ENCODE peak calls at places on chromosomes 11 and 22, in five cellular contexts. O is IMR-90, N is T-helper 1 cell, A is dorsolateral prefrontal cortex, H is A172. C is an unnamed sample.

GRCh38 chr11:33329705-33330329 is 72.6 kb downstream of the HIPK3 start:
- DNase-seq in N (peak; percentile 37), O (peak; percentile 72), H (peak; percentile 65), A (peak; percentile 20), C (no peak)

GRCh38 chr11:79165908-79166307 is 274.9 kb downstream of the TENM4 start:
- DNase-seq in O (no peak), H (no peak), A (no peak), N (no peak), C (no peak)

GRCh38 chr22:45270095-45271020 is 14.4 kb upstream of the UPK3A start:
- DNase-seq in A (no peak), O (no peak), H (no peak), N (no peak), C (no peak)

GRCh38 chr22:22930571-22931556 is 43.2 kb downstream of the IGLL5 start:
- DNase-seq in A (no peak), H (no peak), O (no peak), N (no peak), C (no peak)

GRCh38 chr11:13091804-13092203 is 82.7 kb downstream of the RASSF10 start:
- DNase-seq in H (no peak), A (no peak), O (no peak), N (no peak), C (no peak)

GRCh38 chr11:70080763-70081162 is 2.6 kb downstream of the ANO1 start:
- DNase-seq in H (peak; percentile 53), O (no peak), N (no peak), A (no peak), C (no peak)

GRCh38 chr11:11425806-11426205 is 72.8 kb upstream of the CSNK2A3 start:
- DNase-seq in N (no peak), A (no peak), H (no peak), O (no peak), C (no peak)

GRCh38 chr11:44766112-44766971 is 39.6 kb downstream of the TSPAN18 start:
- DNase-seq in H (peak; percentile 97), N (no peak), A (no peak), O (peak; percentile 93), C (peak; percentile 67)

GRCh38 chr11:61497876-61498275 is 10.7 kb upstream of the LRRC10B start:
- DNase-seq in O (no peak), N (no peak), A (no peak), H (no peak), C (no peak)

GRCh38 chr22:47144076-47144765 is 381.8 kb downstream of the TBC1D22A start:
- DNase-seq in A (no peak), O (no peak), N (no peak), H (no peak), C (no peak)